ENCODE peak calls at places on chromosomes 16 and 17, in five cellular contexts. Z is heart left ventricle, U is HL-60, Y is psoas muscle, W is astrocyte of the cerebellum. G is an unnamed sample.

GRCh38 chr16:17101646-17102045 is 369.1 kb downstream of the XYLT1 start:
- DNase-seq in Z (no peak), U (peak), Y (no peak), W (no peak), G (no peak)

GRCh38 chr16:3032624-3033023 is 4.1 kb downstream of the BICDL2 start:
- DNase-seq in Z (no peak), U (no peak), Y (no peak), W (no peak), G (no peak)

GRCh38 chr16:85231959-85232358 is 119.7 kb upstream of the CIBAR2 start:
- DNase-seq in Z (no peak), U (no peak), Y (peak), W (no peak), G (no peak)

GRCh38 chr17:1071103-1071825 is 74.3 kb downstream of the TIMM22 start:
- DNase-seq in Z (peak), U (no peak), Y (peak), W (no peak), G (no peak)

GRCh38 chr16:28990375-28991040 is 5.7 kb downstream of the LAT start:
- DNase-seq in Z (no peak), U (no peak), Y (no peak), W (no peak), G (no peak)

GRCh38 chr16:78368121-78369102 is 269.0 kb downstream of the WWOX start:
- DNase-seq in Z (no peak), U (no peak), Y (no peak), W (no peak), G (no peak)

GRCh38 chr17:6455321-6455705 is 11.1 kb downstream of the PIMREG start:
- DNase-seq in Z (peak), U (no peak), Y (no peak), W (no peak), G (peak)

GRCh38 chr17:31743767-31744166 is 115.3 kb downstream of the COPRS start:
- DNase-seq in Z (no peak), U (no peak), Y (no peak), W (no peak), G (no peak)

GRCh38 chr17:9367186-9367585 is 208.4 kb downstream of the STX8 start:
- DNase-seq in Z (no peak), U (no peak), Y (peak), W (no peak), G (no peak)

GRCh38 chr16:85644093-85644712 is 31.1 kb downstream of the GSE1 start:
- DNase-seq in Z (no peak), U (no peak), Y (no peak), W (no peak), G (no peak)

DNA sequence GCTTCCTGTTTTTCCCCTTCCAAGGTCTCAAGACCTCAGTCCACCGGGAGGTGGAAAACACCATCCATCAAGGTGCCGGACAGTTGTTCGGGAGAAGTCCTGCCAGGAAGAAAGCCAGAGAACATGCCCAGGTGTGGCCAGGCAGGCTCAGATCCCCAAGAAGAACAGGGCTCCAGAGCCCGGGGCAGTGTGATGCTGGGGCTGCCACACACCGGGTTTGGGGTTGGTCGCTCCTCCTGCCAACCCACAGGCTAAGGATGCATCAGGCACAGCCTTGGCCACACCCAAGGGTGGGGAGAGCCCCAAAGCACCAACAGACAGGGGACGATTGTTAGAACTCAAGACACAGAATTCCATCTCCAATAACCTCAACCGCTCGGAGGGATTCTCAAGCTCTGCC is 19.7 kb downstream of the ZFHX3 start:
- DNase-seq in Z (no peak), U (no peak), Y (no peak), W (no peak), G (no peak)
- TF ChIP-seq CTCF in Z (no peak), U (no peak), Y (no peak), W (no peak), G (no peak)

GRCh38 chr17:41324180-41325075 is 8.9 kb upstream of the KRTAP17-1 start:
- DNase-seq in Z (no peak), U (no peak), Y (no peak), W (no peak), G (no peak)
- TF ChIP-seq CTCF in Z (no peak), U (no peak), Y (no peak), W (no peak), G (peak)

DNA sequence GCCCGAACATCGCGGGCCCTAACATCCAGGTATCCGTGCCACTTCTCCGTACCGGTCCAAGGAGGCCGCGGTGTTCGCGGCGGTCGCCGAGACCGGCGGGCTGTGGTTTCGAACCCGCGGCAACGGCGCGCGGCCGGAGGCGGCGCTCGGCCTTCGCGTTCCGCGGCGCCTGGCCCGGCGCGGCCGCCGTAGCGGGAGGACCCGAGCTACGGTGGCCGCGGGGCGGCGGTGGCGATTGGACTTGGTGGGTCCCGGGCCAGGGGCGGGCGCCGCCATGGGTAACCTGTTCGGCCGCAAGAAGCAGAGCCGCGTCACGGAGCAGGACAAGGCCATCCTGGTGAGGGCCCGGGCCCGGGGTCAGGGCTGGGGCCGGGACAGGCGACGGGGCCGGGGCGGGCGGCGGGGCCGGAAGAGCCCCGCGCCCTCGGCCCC is at the start of gene CHMP6:
- DNase-seq in Z (peak), U (peak), Y (peak), W (no peak), G (peak)
- TF ChIP-seq CTCF in Z (peak), U (no peak), Y (peak), W (no peak), G (no peak)

GRCh38 chr16:1332618-1333148 is 762 bp upstream of the BAIAP3 start:
- DNase-seq in Z (no peak), U (no peak), Y (no peak), W (no peak), G (no peak)

GRCh38 chr16:1330260-1330914 is 3.1 kb upstream of the BAIAP3 start:
- DNase-seq in Z (no peak), U (no peak), Y (no peak), W (no peak), G (no peak)

GRCh38 chr16:1331712-1332617 is 1.5 kb upstream of the BAIAP3 start:
- DNase-seq in Z (peak), U (peak), Y (peak), W (peak), G (peak)

GRCh38 chr16:1333149-1333812 is at the start of gene BAIAP3:
- DNase-seq in Z (no peak), U (no peak), Y (peak), W (no peak), G (peak)

GRCh38 chr16:1330931-1331711 is 2.3 kb upstream of the BAIAP3 start:
- DNase-seq in Z (no peak), U (no peak), Y (no peak), W (no peak), G (no peak)
- TF ChIP-seq CTCF in Z (no peak), U (no peak), Y (no peak), W (no peak), G (no peak)

GRCh38 chr16:27751676-27752075 is 201.7 kb downstream of the KATNIP start:
- DNase-seq in Z (no peak), U (no peak), Y (peak), W (no peak), G (no peak)

GRCh38 chr16:27749946-27750345 is 200.0 kb downstream of the KATNIP start:
- DNase-seq in Z (peak), U (no peak), Y (no peak), W (no peak), G (no peak)

GRCh38 chr16:27747946-27748345 is 198.0 kb downstream of the KATNIP start:
- DNase-seq in Z (peak), U (no peak), Y (no peak), W (no peak), G (no peak)

GRCh38 chr16:27749547-27749875 is 199.6 kb downstream of the KATNIP start:
- DNase-seq in Z (no peak), U (no peak), Y (no peak), W (no peak), G (no peak)

GRCh38 chr16:27748868-27749546 is 199.1 kb downstream of the KATNIP start:
- DNase-seq in Z (peak), U (peak), Y (no peak), W (peak), G (no peak)
- TF ChIP-seq CTCF in Z (peak), U (no peak), Y (no peak), W (peak), G (no peak)

GRCh38 chr16:88383401-88384221 is 852 bp downstream of the ZNF469 start:
- DNase-seq in Z (peak), U (no peak), Y (peak), W (no peak), G (peak)
- TF ChIP-seq CTCF in Z (peak), U (no peak), Y (peak), W (peak), G (peak)

GRCh38 chr17:34443832-34444469 is 80.9 kb upstream of the CCL1 start:
- DNase-seq in Z (no peak), U (no peak), Y (no peak), W (no peak), G (peak)
- TF ChIP-seq CTCF in Z (peak), U (no peak), Y (no peak), W (no peak), G (no peak)